ENCODE peak calls at places on chromosomes 4 and X, in ten cellular contexts. V is IMR-90, B is HCT116, P is mammary epithelial cell, A is tibial artery, N is upper lobe of right lung, C is PC-3, S is psoas muscle, Y is cardiac muscle cell, G is colonic mucosa. D is an unnamed sample.

GRCh38 chr4:149176019-149176418 is 639.6 kb downstream of the IQCM start:
- DNase-seq in V (no peak), B (no peak), P (no peak), A (no peak), N (peak; percentile 84), C (peak; percentile 13), S (no peak), Y (no peak), G (peak; percentile 51), D (no peak)

GRCh38 chrX:45761920-45762319 is 561.2 kb upstream of the DIPK2B start:
- DNase-seq in V (no peak), B (no peak), P (no peak), A (no peak), N (no peak), C (peak; percentile 24), S (no peak), Y (no peak), G (no peak), D (no peak)

GRCh38 chr4:118981839-118982381 is 93.3 kb downstream of the SYNPO2 start:
- DNase-seq in V (peak; percentile 96), B (peak; percentile 55), P (peak; percentile 79), A (no peak), N (no peak), C (peak; percentile 76), S (peak; percentile 60), Y (peak; percentile 73), G (peak; percentile 69), D (peak; percentile 79)

GRCh38 chrX:136767104-136767941 is 13.4 kb downstream of the ARHGEF6 start:
- DNase-seq in V (peak; percentile 37), B (no peak), P (peak; percentile 27), A (peak; percentile 82), N (peak; percentile 80), C (peak; percentile 59), S (peak; percentile 72), Y (peak; percentile 61), G (peak; percentile 34), D (no peak)

GRCh38 chr4:106584590-106584989 is 216.0 kb upstream of the GIMD1 start:
- DNase-seq in V (peak; percentile 6), B (no peak), P (no peak), A (no peak), N (no peak), C (peak; percentile 7), S (no peak), Y (no peak), G (no peak), D (no peak)

GRCh38 chr4:148415500-148415899 is 26.7 kb downstream of the NR3C2 start:
- DNase-seq in V (peak; percentile 3), B (peak; percentile 3), P (no peak), A (no peak), N (no peak), C (peak; percentile 35), S (no peak), Y (no peak), G (no peak), D (no peak)

GRCh38 chr4:5865896-5866599 is 26.8 kb downstream of the CRMP1 start:
- DNase-seq in V (no peak), B (no peak), P (no peak), A (no peak), N (no peak), C (no peak), S (no peak), Y (no peak), G (no peak), D (no peak)

GRCh38 chrX:29617276-29617675 is 598.1 kb upstream of the MAGEB2 start:
- DNase-seq in V (peak; percentile 69), B (no peak), P (peak; percentile 6), A (no peak), N (no peak), C (peak; percentile 56), S (no peak), Y (no peak), G (no peak), D (no peak)

GRCh38 chr4:182917182-182918043 is at the start of gene DCTD:
- DNase-seq in V (peak; percentile 65), B (no peak), P (peak; percentile 55), A (peak; percentile 86), N (peak; percentile 94), C (peak; percentile 62), S (peak; percentile 84), Y (peak; percentile 84), G (peak; percentile 79), D (peak; percentile 77)

GRCh38 chr4:21192367-21192766 is 492.1 kb downstream of the PACRGL start:
- DNase-seq in V (no peak), B (no peak), P (no peak), A (no peak), N (no peak), C (no peak), S (no peak), Y (no peak), G (no peak), D (no peak)

GRCh38 chrX:154991039-154991438 is 31.5 kb downstream of the F8 start:
- DNase-seq in V (no peak), B (no peak), P (peak; percentile 38), A (no peak), N (no peak), C (no peak), S (no peak), Y (no peak), G (no peak), D (no peak)

GRCh38 chr4:21778702-21779101 is 169.9 kb downstream of the KCNIP4 start:
- DNase-seq in V (no peak), B (no peak), P (no peak), A (no peak), N (no peak), C (no peak), S (no peak), Y (no peak), G (no peak), D (no peak)

GRCh38 chr4:101651778-101652177 is 138.8 kb upstream of the BANK1 start:
- DNase-seq in V (no peak), B (no peak), P (no peak), A (no peak), N (no peak), C (no peak), S (peak; percentile 20), Y (peak; percentile 62), G (no peak), D (peak; percentile 60)

GRCh38 chrX:129557844-129558243 is 17.8 kb downstream of the OCRL start:
- DNase-seq in V (peak; percentile 10), B (no peak), P (no peak), A (no peak), N (no peak), C (no peak), S (no peak), Y (peak; percentile 34), G (no peak), D (no peak)

GRCh38 chrX:78105944-78106650 is 2.0 kb downstream of the PGK1 start:
- DNase-seq in V (no peak), B (no peak), P (no peak), A (no peak), N (no peak), C (no peak), S (no peak), Y (no peak), G (peak; percentile 20), D (no peak)

GRCh38 chrX:85243155-85243554 is 424 bp downstream of the SATL1 start:
- DNase-seq in V (no peak), B (no peak), P (no peak), A (no peak), N (no peak), C (no peak), S (no peak), Y (no peak), G (no peak), D (no peak)

GRCh38 chr4:150070464-150071170 is 7.6 kb upstream of the DCLK2 start:
- DNase-seq in V (no peak), B (no peak), P (no peak), A (no peak), N (no peak), C (no peak), S (no peak), Y (no peak), G (no peak), D (no peak)

GRCh38 chrX:68079961-68080360 is 353.3 kb downstream of the OPHN1 start:
- DNase-seq in V (no peak), B (no peak), P (no peak), A (no peak), N (no peak), C (no peak), S (no peak), Y (no peak), G (no peak), D (no peak)

GRCh38 chr4:153904011-153904410 is 115.1 kb upstream of the SFRP2 start:
- DNase-seq in V (no peak), B (no peak), P (no peak), A (no peak), N (no peak), C (no peak), S (no peak), Y (no peak), G (no peak), D (no peak)
- H3K27ac ChIP-seq in V (no peak overlapping the region), B (no peak overlapping the region), P (no peak overlapping the region), A (no peak overlapping the region), N (no peak overlapping the region), C (no peak overlapping the region), S (no peak overlapping the region), Y (no peak overlapping the region), G (no peak overlapping the region), D (no peak overlapping the region)

DNA sequence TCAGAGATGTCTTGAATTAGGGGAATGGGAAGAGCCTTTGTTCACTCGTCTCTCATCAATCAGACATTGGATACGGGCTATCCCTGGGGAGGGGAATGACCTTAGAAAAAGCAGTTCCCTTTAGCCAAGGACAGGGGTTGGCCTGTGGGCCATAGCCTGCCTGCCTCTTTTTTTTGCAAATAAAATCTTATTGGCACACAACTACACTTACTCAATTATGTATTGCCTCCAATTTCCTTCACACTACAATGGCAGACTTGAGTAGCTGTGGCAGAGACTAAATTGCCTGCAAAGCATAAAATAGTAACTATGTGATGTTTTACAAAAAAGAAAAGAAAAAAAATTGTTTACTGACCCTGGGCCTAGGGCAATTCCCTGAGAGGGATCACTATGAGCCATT is 23.4 kb downstream of the PPP1R2C start:
- DNase-seq in V (no peak), B (no peak), P (no peak), A (no peak), N (no peak), C (no peak), S (no peak), Y (no peak), G (no peak), D (no peak)
- H3K4me1 ChIP-seq in V (no peaks in the 10 kb centered on the region), B (no peaks in the 10 kb centered on the region), P (peaks cover 8% of the 10 kb centered on the region), A (no peaks in the 10 kb centered on the region), N (no peaks in the 10 kb centered on the region), C (no peaks in the 10 kb centered on the region), S (no peaks in the 10 kb centered on the region), Y (no peaks in the 10 kb centered on the region), G (no peaks in the 10 kb centered on the region), D (no peaks in the 10 kb centered on the region)

GRCh38 chrX:11462136-11462535 is 168.9 kb downstream of the AMELX start:
- DNase-seq in V (peak; percentile 8), B (no peak), P (no peak), A (no peak), N (no peak), C (no peak), S (no peak), Y (no peak), G (no peak), D (no peak)
- H3K27ac ChIP-seq in V (peak overlapping the region; percentile 59), B (no peak overlapping the region), P (no peak overlapping the region), A (peak overlapping the region; percentile 61), N (no peak overlapping the region), C (no peak overlapping the region), S (no peak overlapping the region), Y (no peak overlapping the region), G (no peak overlapping the region), D (no peak overlapping the region)

GRCh38 chr4:161554372-161554990 is 609.3 kb downstream of the FSTL5 start:
- DNase-seq in V (peak; percentile 70), B (no peak), P (peak; percentile 43), A (no peak), N (no peak), C (peak; percentile 59), S (no peak), Y (no peak), G (no peak), D (no peak)

GRCh38 chr4:161555689-161556660 is 607.8 kb downstream of the FSTL5 start:
- DNase-seq in V (peak; percentile 68), B (no peak), P (peak; percentile 62), A (no peak), N (no peak), C (peak; percentile 32), S (no peak), Y (no peak), G (no peak), D (no peak)
- H3K4me1 ChIP-seq in V (no peaks in the 10 kb centered on the region), B (peaks cover 12% of the 10 kb centered on the region), P (no peaks in the 10 kb centered on the region), A (no peaks in the 10 kb centered on the region), N (no peaks in the 10 kb centered on the region), C (peaks cover 22% of the 10 kb centered on the region), S (no peaks in the 10 kb centered on the region), Y (no peaks in the 10 kb centered on the region), G (no peaks in the 10 kb centered on the region), D (no peaks in the 10 kb centered on the region)

D was measured in right atrium auricular region.